ENCODE peak calls at places on chromosomes 6 and 20, in four cellular contexts. One of them, this sample, is unnamed. For H3K9me3, the result is how much of the 10 kb centered on the place peaks cover.

GRCh38 chr6:158419339-158419909 is 107.2 kb downstream of the TULP4 start:
- DNase-seq in cardiac muscle cell: no peak
- DNase-seq in aorta: no peak
- DNase-seq in lower lobe of right lung: no peak
- DNase-seq in this sample: no peak

GRCh38 chr6:166905505-166906134 is 50.7 kb downstream of the RNASET2 start:
- DNase-seq in cardiac muscle cell: no peak
- DNase-seq in aorta: no peak
- DNase-seq in lower lobe of right lung: no peak
- DNase-seq in this sample: no peak

GRCh38 chr20:46767127-46767761 is 57.8 kb downstream of the SLC2A10 start:
- DNase-seq in cardiac muscle cell: peak
- DNase-seq in aorta: no peak
- DNase-seq in lower lobe of right lung: no peak
- DNase-seq in this sample: no peak

GRCh38 chr6:34243901-34244884 is 4.6 kb downstream of the SMIM29 start:
- DNase-seq in cardiac muscle cell: no peak
- DNase-seq in aorta: peak
- DNase-seq in lower lobe of right lung: peak
- DNase-seq in this sample: peak

GRCh38 chr6:126963077-126963809 is 155.2 kb upstream of the RSPO3 start:
- DNase-seq in cardiac muscle cell: no peak
- DNase-seq in aorta: no peak
- DNase-seq in lower lobe of right lung: no peak
- DNase-seq in this sample: no peak

GRCh38 chr20:5000263-5001173 is 792 bp downstream of the SLC23A2 start:
- DNase-seq in cardiac muscle cell: peak
- DNase-seq in aorta: peak
- DNase-seq in lower lobe of right lung: peak
- DNase-seq in this sample: peak

GRCh38 chr6:40936810-40937209 is 102.2 kb downstream of the UNC5CL start:
- DNase-seq in cardiac muscle cell: peak
- DNase-seq in aorta: no peak
- DNase-seq in lower lobe of right lung: no peak
- DNase-seq in this sample: no peak

GRCh38 chr6:53926505-53926904 is 131.7 kb downstream of the LRRC1 start:
- DNase-seq in cardiac muscle cell: no peak
- DNase-seq in aorta: no peak
- DNase-seq in lower lobe of right lung: no peak
- DNase-seq in this sample: no peak

GRCh38 chr20:61257596-61257995 is 5.5 kb downstream of the CDH4 start:
- DNase-seq in cardiac muscle cell: no peak
- DNase-seq in aorta: no peak
- DNase-seq in lower lobe of right lung: no peak
- DNase-seq in this sample: no peak

GRCh38 chr20:35907017-35907685 is 47.2 kb downstream of the SCAND1 start:
- DNase-seq in cardiac muscle cell: peak
- DNase-seq in aorta: no peak
- DNase-seq in lower lobe of right lung: no peak
- DNase-seq in this sample: no peak

GRCh38 chr6:11386323-11386722 is 151.2 kb upstream of the TMEM170B start:
- DNase-seq in cardiac muscle cell: no peak
- DNase-seq in aorta: no peak
- DNase-seq in lower lobe of right lung: no peak
- DNase-seq in this sample: no peak

GRCh38 chr6:116327803-116328527 is 42.8 kb upstream of the DSE start:
- DNase-seq in cardiac muscle cell: no peak
- DNase-seq in aorta: no peak
- DNase-seq in lower lobe of right lung: no peak
- DNase-seq in this sample: no peak

GRCh38 chr6:161835426-161836029 is 561.7 kb upstream of the AGPAT4 start:
- DNase-seq in cardiac muscle cell: no peak
- DNase-seq in aorta: no peak
- DNase-seq in lower lobe of right lung: no peak
- DNase-seq in this sample: no peak

DNA sequence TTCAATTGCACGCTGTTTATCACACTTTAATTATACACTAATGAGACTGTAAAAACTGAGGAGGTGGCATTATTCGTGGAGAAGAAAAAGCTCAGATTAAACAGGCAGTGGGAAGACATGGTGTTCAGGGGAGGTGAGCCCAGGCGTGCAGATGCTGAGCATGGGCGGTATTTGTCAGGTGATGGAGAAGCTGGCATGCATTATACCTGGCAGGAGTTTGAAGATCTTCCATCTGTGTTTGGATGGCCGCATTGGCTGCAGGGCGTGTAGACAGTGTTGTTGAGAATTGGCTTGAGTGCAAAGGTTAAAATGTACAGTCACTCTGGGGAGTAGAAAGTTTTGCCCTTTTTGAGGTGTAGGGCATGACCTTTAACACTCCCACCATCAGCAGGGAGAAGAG is 213.8 kb downstream of the ERMARD start:
- DNase-seq in cardiac muscle cell: no peak
- DNase-seq in aorta: no peak
- DNase-seq in lower lobe of right lung: no peak
- DNase-seq in this sample: no peak
- H3K9me3 ChIP-seq in cardiac muscle cell: under half
- H3K9me3 ChIP-seq in aorta: under half
- H3K9me3 ChIP-seq in lower lobe of right lung: under half
- H3K9me3 ChIP-seq in this sample: under half

GRCh38 chr6:91653954-91654843 is 1067.3 kb upstream of the MAP3K7 start:
- DNase-seq in cardiac muscle cell: no peak
- DNase-seq in aorta: no peak
- DNase-seq in lower lobe of right lung: no peak
- DNase-seq in this sample: no peak
- H3K9me3 ChIP-seq in cardiac muscle cell: under half
- H3K9me3 ChIP-seq in aorta: under half
- H3K9me3 ChIP-seq in lower lobe of right lung: under half
- H3K9me3 ChIP-seq in this sample: under half

GRCh38 chr20:55882922-55883321 is 122.4 kb downstream of the CBLN4 start:
- DNase-seq in cardiac muscle cell: no peak
- DNase-seq in aorta: no peak
- DNase-seq in lower lobe of right lung: no peak
- DNase-seq in this sample: no peak

GRCh38 chr20:55893031-55893430 is 112.3 kb downstream of the CBLN4 start:
- DNase-seq in cardiac muscle cell: no peak
- DNase-seq in aorta: no peak
- DNase-seq in lower lobe of right lung: no peak
- DNase-seq in this sample: no peak

GRCh38 chr20:55888655-55889054 is 116.7 kb downstream of the CBLN4 start:
- DNase-seq in cardiac muscle cell: no peak
- DNase-seq in aorta: no peak
- DNase-seq in lower lobe of right lung: no peak
- DNase-seq in this sample: no peak
- H3K9me3 ChIP-seq in cardiac muscle cell: under half
- H3K9me3 ChIP-seq in aorta: under half
- H3K9me3 ChIP-seq in lower lobe of right lung: under half
- H3K9me3 ChIP-seq in this sample: under half

GRCh38 chr20:6956056-6956455 is 188.6 kb downstream of the BMP2 start:
- DNase-seq in cardiac muscle cell: no peak
- DNase-seq in aorta: no peak
- DNase-seq in lower lobe of right lung: no peak
- DNase-seq in this sample: no peak
- H3K9me3 ChIP-seq in cardiac muscle cell: under half
- H3K9me3 ChIP-seq in aorta: under half
- H3K9me3 ChIP-seq in lower lobe of right lung: under half
- H3K9me3 ChIP-seq in this sample: under half

GRCh38 chr6:117676577-117677218 is 1.4 kb downstream of the NUS1 start:
- DNase-seq in cardiac muscle cell: no peak
- DNase-seq in aorta: no peak
- DNase-seq in lower lobe of right lung: no peak
- DNase-seq in this sample: no peak

GRCh38 chr6:117674503-117674902 is 766 bp upstream of the NUS1 start:
- DNase-seq in cardiac muscle cell: no peak
- DNase-seq in aorta: no peak
- DNase-seq in lower lobe of right lung: no peak
- DNase-seq in this sample: no peak

GRCh38 chr6:117677553-117678131 is 2.4 kb downstream of the NUS1 start:
- DNase-seq in cardiac muscle cell: no peak
- DNase-seq in aorta: no peak
- DNase-seq in lower lobe of right lung: no peak
- DNase-seq in this sample: no peak

DNA sequence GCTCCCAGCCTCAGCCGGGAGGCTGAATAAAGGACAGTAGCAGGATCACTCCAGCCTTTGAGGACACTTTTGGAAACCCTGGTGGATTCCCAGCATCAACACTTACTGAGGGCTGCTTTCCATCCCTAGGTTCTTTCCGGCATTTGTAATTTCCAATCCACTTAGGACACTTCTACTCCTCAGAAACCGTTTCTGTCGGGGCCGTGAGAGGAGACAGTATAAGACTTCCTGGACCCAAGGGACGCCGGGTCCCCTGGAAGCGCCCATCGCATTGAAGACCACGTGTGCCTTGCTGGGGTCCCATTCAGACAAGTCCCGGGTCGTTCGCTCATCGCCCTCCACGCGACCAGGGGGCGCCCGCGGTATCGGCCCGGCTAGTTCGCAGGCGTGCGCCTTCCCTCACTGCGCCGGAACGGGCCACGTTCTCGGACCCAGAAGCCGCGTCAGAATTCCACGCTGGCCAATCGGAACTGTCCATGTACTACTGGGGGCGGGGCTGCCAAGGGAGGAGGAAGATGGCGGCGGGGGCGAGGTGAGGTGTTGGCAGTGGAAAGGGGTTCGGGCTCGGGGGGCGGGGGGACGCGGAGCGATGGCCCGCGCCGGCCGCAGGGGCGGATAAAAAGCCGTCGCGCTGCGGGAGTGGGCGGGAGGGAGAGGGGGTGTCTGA is at the start of gene NUS1:
- DNase-seq in cardiac muscle cell: peak
- DNase-seq in aorta: peak
- DNase-seq in lower lobe of right lung: peak
- DNase-seq in this sample: peak
- H3K9me3 ChIP-seq in cardiac muscle cell: under half
- H3K9me3 ChIP-seq in aorta: under half
- H3K9me3 ChIP-seq in lower lobe of right lung: under half
- H3K9me3 ChIP-seq in this sample: under half